ENCODE peak calls at places on chromosomes 11 and 22, in seven cellular contexts. M, U, S, H, B, P and Z are unnamed samples.
A peak's percentile ranks its signal among the peaks of the same experiment; 100 is the strongest.

GRCh38 chr22:44270556-44270880 is 42.2 kb downstream of the SHISAL1 start:
- DNase-seq in M (no peak), U (no peak), S (no peak), H (no peak), B (no peak), P (no peak), Z (no peak)

GRCh38 chr22:28029201-28029948 is 110.3 kb upstream of the PITPNB start:
- DNase-seq in M (peak; percentile 24), U (no peak), S (no peak), H (no peak), B (peak; percentile 27), P (peak; percentile 59), Z (no peak)

GRCh38 chr11:95884364-95884763 is 39.5 kb downstream of the MTMR2 start:
- DNase-seq in M (no peak), U (no peak), S (no peak), H (no peak), B (peak; percentile 67), P (no peak), Z (no peak)

GRCh38 chr11:110125632-110126031 is 32.4 kb downstream of the ZC3H12C start:
- DNase-seq in M (no peak), U (peak; percentile 49), S (no peak), H (no peak), B (peak; percentile 50), P (no peak), Z (no peak)

GRCh38 chr11:27648840-27649239 is 51.4 kb downstream of the BDNF start:
- DNase-seq in M (no peak), U (no peak), S (no peak), H (no peak), B (peak; percentile 26), P (no peak), Z (no peak)

GRCh38 chr11:85826096-85826855 is 15.3 kb upstream of the SYTL2 start:
- DNase-seq in M (peak; percentile 50), U (peak; percentile 31), S (no peak), H (peak; percentile 13), B (peak; percentile 65), P (peak; percentile 64), Z (peak; percentile 60)

GRCh38 chr11:66579017-66579606 is 10.7 kb upstream of the CTSF start:
- DNase-seq in M (peak; percentile 85), U (peak; percentile 38), S (peak; percentile 31), H (peak; percentile 73), B (peak; percentile 94), P (peak; percentile 90), Z (peak; percentile 83)

GRCh38 chr11:44120169-44120568 is 24.7 kb downstream of the EXT2 start:
- DNase-seq in M (peak; percentile 52), U (no peak), S (no peak), H (no peak), B (peak; percentile 25), P (peak; percentile 18), Z (peak; percentile 29)

GRCh38 chr11:60753309-60753708 is 3.4 kb upstream of the MS4A15 start:
- DNase-seq in M (no peak), U (no peak), S (no peak), H (no peak), B (no peak), P (no peak), Z (no peak)

GRCh38 chr11:11866203-11866602 is 24.4 kb downstream of the USP47 start:
- DNase-seq in M (no peak), U (no peak), S (no peak), H (no peak), B (no peak), P (no peak), Z (no peak)

GRCh38 chr11:46808804-46809431 is 37.2 kb downstream of the CKAP5 start:
- DNase-seq in M (peak; percentile 24), U (peak; percentile 52), S (peak; percentile 13), H (peak; percentile 65), B (peak; percentile 43), P (peak; percentile 10), Z (no peak)

GRCh38 chr22:19807161-19807913 is 46.8 kb downstream of the TBX1 start:
- DNase-seq in M (no peak), U (no peak), S (no peak), H (no peak), B (no peak), P (peak; percentile 30), Z (no peak)

GRCh38 chr11:21121991-21122390 is 452.6 kb downstream of the NELL1 start:
- DNase-seq in M (no peak), U (no peak), S (no peak), H (no peak), B (no peak), P (no peak), Z (no peak)

GRCh38 chr22:39220897-39221850 is 23.6 kb downstream of the PDGFB start:
- DNase-seq in M (no peak), U (peak; percentile 37), S (no peak), H (no peak), B (peak; percentile 69), P (no peak), Z (no peak)

GRCh38 chr11:30358569-30358968 is 35.7 kb downstream of the ARL14EP start:
- DNase-seq in M (no peak), U (no peak), S (no peak), H (no peak), B (no peak), P (no peak), Z (no peak)

GRCh38 chr22:39470462-39471335 is 13.9 kb downstream of the MGAT3 start:
- DNase-seq in M (no peak), U (no peak), S (no peak), H (no peak), B (no peak), P (peak; percentile 59), Z (peak; percentile 48)

GRCh38 chr11:74154621-74155281 is 16.1 kb downstream of the C2CD3 start:
- DNase-seq in M (no peak), U (no peak), S (no peak), H (no peak), B (peak; percentile 32), P (no peak), Z (no peak)

GRCh38 chr11:35610636-35611035 is 7.6 kb upstream of the FJX1 start:
- DNase-seq in M (no peak), U (no peak), S (no peak), H (no peak), B (no peak), P (no peak), Z (no peak)

GRCh38 chr22:45878901-45879551 is 97.9 kb downstream of the WNT7B start:
- DNase-seq in M (no peak), U (no peak), S (no peak), H (no peak), B (no peak), P (no peak), Z (no peak)

GRCh38 chr11:45687836-45688235 is 22.4 kb upstream of the CHST1 start:
- DNase-seq in M (no peak), U (no peak), S (no peak), H (no peak), B (no peak), P (no peak), Z (no peak)

GRCh38 chr11:45684440-45684839 is 19.0 kb upstream of the CHST1 start:
- DNase-seq in M (peak; percentile 28), U (no peak), S (no peak), H (no peak), B (no peak), P (no peak), Z (no peak)

GRCh38 chr11:45688472-45689033 is 23.1 kb upstream of the CHST1 start:
- DNase-seq in M (no peak), U (no peak), S (no peak), H (no peak), B (no peak), P (peak; percentile 44), Z (no peak)

GRCh38 chr11:45683285-45684058 is 18.1 kb upstream of the CHST1 start:
- DNase-seq in M (no peak), U (no peak), S (no peak), H (no peak), B (no peak), P (no peak), Z (no peak)

DNA sequence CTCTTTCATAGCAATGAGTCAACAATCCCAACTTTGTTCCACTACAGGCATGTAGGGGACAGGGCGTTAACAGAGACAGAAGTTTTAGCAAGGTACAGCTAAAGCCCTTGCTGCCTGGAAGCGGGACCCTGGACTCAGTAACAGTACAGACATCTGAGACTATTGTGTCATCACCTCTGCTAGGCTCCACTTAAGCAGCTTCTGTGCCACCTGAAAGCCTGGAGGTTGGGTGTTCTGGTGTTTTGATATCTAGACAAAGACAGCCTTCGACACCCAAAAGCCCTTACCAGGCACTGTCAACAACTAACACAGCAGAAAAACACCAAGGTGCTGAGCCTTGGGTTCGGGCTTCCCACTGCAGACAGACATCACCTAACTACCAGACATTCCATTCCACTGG is 20.6 kb upstream of the CHST1 start:
- DNase-seq in M (no peak), U (no peak), S (no peak), H (no peak), B (no peak), P (no peak), Z (no peak)
- H3K4me2 ChIP-seq in M (no peak overlapping the region), U (no peak overlapping the region), S (no peak overlapping the region), H (no peak overlapping the region), B (no peak overlapping the region), P (no peak overlapping the region), Z (no peak overlapping the region)

DNA sequence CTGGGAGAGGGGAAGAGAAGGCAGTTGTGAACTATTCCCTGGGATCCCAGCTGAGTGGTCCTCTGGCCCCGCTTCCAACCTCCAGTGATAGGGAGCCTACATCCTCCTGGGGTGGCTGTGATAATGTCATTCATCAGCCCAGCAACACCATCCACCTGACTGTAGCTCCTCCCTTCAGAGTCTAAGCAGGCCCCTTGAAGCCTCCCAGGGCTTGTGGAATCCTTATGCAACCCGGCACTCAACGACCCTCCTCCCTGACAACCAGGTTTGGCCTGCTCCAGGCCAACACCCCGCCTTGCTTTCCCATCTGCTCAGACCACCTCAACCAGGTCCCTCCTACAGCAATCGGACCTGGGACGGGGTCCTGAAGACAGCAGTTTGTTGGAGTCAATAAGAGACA is 62.2 kb upstream of the LMO1 start:
- DNase-seq in M (peak; percentile 60), U (no peak), S (no peak), H (no peak), B (no peak), P (no peak), Z (no peak)
- TF ChIP-seq EZH2phosphoT487 in M (no peak), U (no peak), S (no peak), H (no peak), B (no peak), P (no peak), Z (no peak)

DNA sequence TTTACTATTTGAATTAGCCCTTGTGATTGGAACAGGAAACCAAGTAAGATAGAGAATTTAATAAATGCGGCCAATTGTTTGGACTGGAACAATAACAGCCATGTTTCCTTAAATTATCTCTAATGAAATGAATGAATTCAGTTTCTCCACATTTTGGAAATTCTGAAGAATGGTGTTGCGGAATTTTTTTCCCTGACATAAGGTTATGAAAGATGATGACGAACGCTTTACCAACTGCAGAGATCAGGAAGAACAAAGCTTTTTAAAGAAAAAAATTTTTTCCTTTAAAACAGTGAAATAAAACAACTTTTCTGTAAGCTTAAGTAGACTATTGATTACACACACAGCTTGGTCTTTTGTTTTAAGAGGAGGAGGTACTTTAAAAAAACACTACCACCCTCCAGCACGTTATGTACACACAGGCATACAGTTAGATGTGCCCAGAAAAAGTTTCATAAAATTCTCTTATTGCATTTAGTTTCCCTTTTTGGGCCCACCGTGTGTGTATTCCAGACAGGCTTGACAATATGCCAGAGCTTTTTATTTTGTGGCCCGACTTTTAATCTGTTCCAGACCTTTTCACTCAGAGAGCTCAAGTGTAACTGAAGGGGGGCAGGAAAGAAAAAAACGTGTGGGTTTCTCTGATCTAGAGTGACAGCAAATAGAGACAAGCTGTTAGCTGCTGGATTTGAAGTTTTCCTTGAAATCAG is 77.3 kb downstream of the YAP1 start:
- DNase-seq in M (no peak), U (no peak), S (no peak), H (no peak), B (peak; percentile 64), P (peak; percentile 39), Z (no peak)
- H3K4me2 ChIP-seq in M (no peak overlapping the region), U (no peak overlapping the region), S (no peak overlapping the region), H (no peak overlapping the region), B (peak overlapping the region; percentile 65), P (peak overlapping the region; percentile 41), Z (peak overlapping the region; percentile 70)

GRCh38 chr22:22820626-22821025 is 67.0 kb upstream of the IGLL5 start:
- DNase-seq in M (no peak), U (peak; percentile 13), S (no peak), H (peak; percentile 72), B (no peak), P (no peak), Z (no peak)
- TF ChIP-seq EZH2phosphoT487 in M (no peak), U (no peak), S (no peak), H (no peak), B (no peak), P (no peak), Z (no peak)